ENCODE peak calls at places on chromosome 16, in eight cellular contexts. One of them, this sample, is unnamed. For H3K9me3 and H3K27me3, the result is how much of the 10 kb centered on the place peaks cover.

GRCh38 chr16:77066896-77067496 is 124.0 kb upstream of the MON1B start:
- DNase-seq in heart left ventricle: no peak
- DNase-seq in colonic mucosa: no peak
- DNase-seq in tibial artery: no peak
- DNase-seq in BE2C: no peak
- DNase-seq in left ventricle myocardium inferior: no peak
- DNase-seq in PC-3: no peak
- DNase-seq in fibroblast of lung: no peak
- DNase-seq in this sample: no peak

GRCh38 chr16:57924514-57924913 is 46.4 kb downstream of the CNGB1 start:
- DNase-seq in colonic mucosa: no peak
- DNase-seq in left ventricle myocardium inferior: no peak
- DNase-seq in PC-3: no peak
- DNase-seq in BE2C: no peak
- DNase-seq in fibroblast of lung: no peak
- DNase-seq in tibial artery: no peak
- DNase-seq in heart left ventricle: no peak
- DNase-seq in this sample: no peak

GRCh38 chr16:30984669-30985400 is at the start of gene HSD3B7:
- DNase-seq in left ventricle myocardium inferior: peak
- DNase-seq in tibial artery: peak
- DNase-seq in BE2C: peak
- DNase-seq in PC-3: peak
- DNase-seq in heart left ventricle: peak
- DNase-seq in colonic mucosa: peak
- DNase-seq in fibroblast of lung: peak
- DNase-seq in this sample: peak

GRCh38 chr16:88549671-88550643 is 20.2 kb upstream of the ZC3H18 start:
- DNase-seq in left ventricle myocardium inferior: no peak
- DNase-seq in BE2C: peak
- DNase-seq in colonic mucosa: no peak
- DNase-seq in tibial artery: no peak
- DNase-seq in PC-3: no peak
- DNase-seq in heart left ventricle: no peak
- DNase-seq in fibroblast of lung: no peak
- DNase-seq in this sample: no peak

GRCh38 chr16:70602831-70603230 is 43.5 kb upstream of the IL34 start:
- DNase-seq in fibroblast of lung: no peak
- DNase-seq in tibial artery: no peak
- DNase-seq in PC-3: no peak
- DNase-seq in heart left ventricle: no peak
- DNase-seq in BE2C: no peak
- DNase-seq in left ventricle myocardium inferior: no peak
- DNase-seq in colonic mucosa: no peak
- DNase-seq in this sample: no peak

GRCh38 chr16:82924075-82924854 is 297.5 kb downstream of the CDH13 start:
- DNase-seq in tibial artery: no peak
- DNase-seq in heart left ventricle: no peak
- DNase-seq in BE2C: no peak
- DNase-seq in colonic mucosa: no peak
- DNase-seq in fibroblast of lung: peak
- DNase-seq in PC-3: no peak
- DNase-seq in left ventricle myocardium inferior: no peak
- DNase-seq in this sample: no peak

GRCh38 chr16:24516900-24517669 is 22.3 kb upstream of the RBBP6 start:
- DNase-seq in tibial artery: peak
- DNase-seq in PC-3: peak
- DNase-seq in left ventricle myocardium inferior: peak
- DNase-seq in fibroblast of lung: peak
- DNase-seq in BE2C: peak
- DNase-seq in colonic mucosa: peak
- DNase-seq in heart left ventricle: peak
- DNase-seq in this sample: peak

GRCh38 chr16:29804455-29805231 is 1.7 kb upstream of the MAZ start:
- DNase-seq in left ventricle myocardium inferior: peak
- DNase-seq in fibroblast of lung: no peak
- DNase-seq in heart left ventricle: peak
- DNase-seq in BE2C: peak
- DNase-seq in PC-3: no peak
- DNase-seq in tibial artery: peak
- DNase-seq in colonic mucosa: peak
- DNase-seq in this sample: no peak

GRCh38 chr16:30183236-30183960 is at the start of gene CORO1A:
- DNase-seq in PC-3: peak
- DNase-seq in fibroblast of lung: peak
- DNase-seq in left ventricle myocardium inferior: peak
- DNase-seq in heart left ventricle: peak
- DNase-seq in colonic mucosa: peak
- DNase-seq in BE2C: peak
- DNase-seq in tibial artery: peak
- DNase-seq in this sample: peak

GRCh38 chr16:1630450-1631213 is 18.5 kb downstream of the CRAMP1 start:
- DNase-seq in fibroblast of lung: no peak
- DNase-seq in colonic mucosa: no peak
- DNase-seq in BE2C: no peak
- DNase-seq in PC-3: no peak
- DNase-seq in tibial artery: no peak
- DNase-seq in heart left ventricle: no peak
- DNase-seq in left ventricle myocardium inferior: no peak
- DNase-seq in this sample: no peak

GRCh38 chr16:26993988-26994387 is 72.7 kb upstream of the C16orf82 start:
- DNase-seq in PC-3: no peak
- DNase-seq in fibroblast of lung: peak
- DNase-seq in BE2C: no peak
- DNase-seq in left ventricle myocardium inferior: no peak
- DNase-seq in tibial artery: no peak
- DNase-seq in colonic mucosa: no peak
- DNase-seq in heart left ventricle: no peak
- DNase-seq in this sample: no peak

DNA sequence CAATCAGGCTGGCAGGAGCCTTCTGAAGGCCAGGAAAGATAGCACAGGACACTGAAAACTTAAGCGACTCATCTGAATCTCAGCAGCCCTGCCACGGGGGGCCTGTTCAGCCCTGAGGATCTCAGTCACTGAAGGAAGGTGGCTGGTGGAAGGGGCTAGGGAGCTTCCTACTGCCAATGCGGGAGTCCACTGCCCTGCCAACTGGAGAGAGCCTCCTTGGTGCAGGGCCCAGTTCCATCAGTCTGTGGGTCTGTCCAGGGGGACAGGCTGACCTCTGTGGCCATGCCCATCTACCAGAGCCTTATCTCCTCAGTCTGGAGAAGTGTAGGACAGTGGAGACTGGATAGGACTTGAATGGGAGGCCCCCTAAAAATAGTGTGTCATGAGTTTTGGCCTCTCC is 1851.6 kb downstream of the TP53TG3F start:
- DNase-seq in PC-3: no peak
- DNase-seq in heart left ventricle: no peak
- DNase-seq in BE2C: no peak
- DNase-seq in fibroblast of lung: no peak
- DNase-seq in colonic mucosa: no peak
- DNase-seq in left ventricle myocardium inferior: no peak
- DNase-seq in tibial artery: no peak
- DNase-seq in this sample: no peak
- H3K9me3 ChIP-seq in PC-3: under half
- H3K9me3 ChIP-seq in heart left ventricle: under half
- H3K9me3 ChIP-seq in BE2C: under half
- H3K9me3 ChIP-seq in fibroblast of lung: under half
- H3K9me3 ChIP-seq in colonic mucosa: under half
- H3K9me3 ChIP-seq in left ventricle myocardium inferior: under half
- H3K9me3 ChIP-seq in tibial artery: under half
- H3K9me3 ChIP-seq in this sample: half or more

GRCh38 chr16:46648656-46649055 is 27.5 kb upstream of the SHCBP1 start:
- DNase-seq in colonic mucosa: no peak
- DNase-seq in heart left ventricle: no peak
- DNase-seq in tibial artery: no peak
- DNase-seq in PC-3: no peak
- DNase-seq in fibroblast of lung: no peak
- DNase-seq in left ventricle myocardium inferior: no peak
- DNase-seq in BE2C: no peak
- DNase-seq in this sample: no peak
- TF ChIP-seq CTCF in colonic mucosa: no peak
- TF ChIP-seq CTCF in heart left ventricle: no peak
- TF ChIP-seq CTCF in tibial artery: no peak
- TF ChIP-seq CTCF in PC-3: no peak
- TF ChIP-seq CTCF in fibroblast of lung: peak
- TF ChIP-seq CTCF in left ventricle myocardium inferior: no peak
- TF ChIP-seq CTCF in BE2C: peak
- TF ChIP-seq CTCF in this sample: peak

GRCh38 chr16:160691-161190 is 5.0 kb upstream of the HBM start:
- DNase-seq in BE2C: no peak
- DNase-seq in heart left ventricle: no peak
- DNase-seq in left ventricle myocardium inferior: no peak
- DNase-seq in tibial artery: no peak
- DNase-seq in fibroblast of lung: no peak
- DNase-seq in colonic mucosa: no peak
- DNase-seq in PC-3: no peak
- DNase-seq in this sample: no peak
- H3K27me3 ChIP-seq in BE2C: under half
- H3K27me3 ChIP-seq in heart left ventricle: under half
- H3K27me3 ChIP-seq in left ventricle myocardium inferior: half or more
- H3K27me3 ChIP-seq in tibial artery: half or more
- H3K27me3 ChIP-seq in fibroblast of lung: under half
- H3K27me3 ChIP-seq in colonic mucosa: under half
- H3K27me3 ChIP-seq in PC-3: under half
- H3K27me3 ChIP-seq in this sample: under half

GRCh38 chr16:68111379-68111778 is 26.2 kb downstream of the NFATC3 start:
- DNase-seq in tibial artery: no peak
- DNase-seq in colonic mucosa: no peak
- DNase-seq in PC-3: no peak
- DNase-seq in left ventricle myocardium inferior: no peak
- DNase-seq in fibroblast of lung: no peak
- DNase-seq in heart left ventricle: no peak
- DNase-seq in BE2C: no peak
- DNase-seq in this sample: no peak
- H3K9me3 ChIP-seq in tibial artery: under half
- H3K9me3 ChIP-seq in colonic mucosa: under half
- H3K9me3 ChIP-seq in PC-3: under half
- H3K9me3 ChIP-seq in left ventricle myocardium inferior: under half
- H3K9me3 ChIP-seq in fibroblast of lung: under half
- H3K9me3 ChIP-seq in heart left ventricle: under half
- H3K9me3 ChIP-seq in BE2C: under half
- H3K9me3 ChIP-seq in this sample: under half

GRCh38 chr16:19252904-19253303 is 32.6 kb upstream of the CLEC19A start:
- DNase-seq in PC-3: no peak
- DNase-seq in fibroblast of lung: no peak
- DNase-seq in BE2C: no peak
- DNase-seq in heart left ventricle: no peak
- DNase-seq in tibial artery: no peak
- DNase-seq in colonic mucosa: no peak
- DNase-seq in left ventricle myocardium inferior: no peak
- DNase-seq in this sample: no peak
- TF ChIP-seq CTCF in PC-3: no peak
- TF ChIP-seq CTCF in fibroblast of lung: no peak
- TF ChIP-seq CTCF in BE2C: no peak
- TF ChIP-seq CTCF in heart left ventricle: no peak
- TF ChIP-seq CTCF in tibial artery: no peak
- TF ChIP-seq CTCF in colonic mucosa: no peak
- TF ChIP-seq CTCF in left ventricle myocardium inferior: no peak
- TF ChIP-seq CTCF in this sample: no peak

GRCh38 chr16:67162439-67163163 is 1.9 kb upstream of the HSF4 start:
- DNase-seq in fibroblast of lung: peak
- DNase-seq in tibial artery: no peak
- DNase-seq in left ventricle myocardium inferior: no peak
- DNase-seq in PC-3: no peak
- DNase-seq in BE2C: peak
- DNase-seq in heart left ventricle: no peak
- DNase-seq in colonic mucosa: no peak
- DNase-seq in this sample: no peak
- H3K27me3 ChIP-seq in fibroblast of lung: under half
- H3K27me3 ChIP-seq in tibial artery: under half
- H3K27me3 ChIP-seq in left ventricle myocardium inferior: under half
- H3K27me3 ChIP-seq in PC-3: under half
- H3K27me3 ChIP-seq in BE2C: under half
- H3K27me3 ChIP-seq in heart left ventricle: under half
- H3K27me3 ChIP-seq in colonic mucosa: under half
- H3K27me3 ChIP-seq in this sample: under half

GRCh38 chr16:34758835-34759234 is 1299.4 kb downstream of the TP53TG3F start:
- DNase-seq in BE2C: no peak
- DNase-seq in PC-3: no peak
- DNase-seq in left ventricle myocardium inferior: no peak
- DNase-seq in heart left ventricle: no peak
- DNase-seq in fibroblast of lung: no peak
- DNase-seq in tibial artery: no peak
- DNase-seq in colonic mucosa: no peak
- DNase-seq in this sample: no peak
- H3K9me3 ChIP-seq in BE2C: under half
- H3K9me3 ChIP-seq in PC-3: under half
- H3K9me3 ChIP-seq in left ventricle myocardium inferior: half or more
- H3K9me3 ChIP-seq in heart left ventricle: half or more
- H3K9me3 ChIP-seq in fibroblast of lung: under half
- H3K9me3 ChIP-seq in tibial artery: under half
- H3K9me3 ChIP-seq in colonic mucosa: under half
- H3K9me3 ChIP-seq in this sample: under half

GRCh38 chr16:74622005-74622404 is 15.1 kb upstream of the GLG1 start:
- DNase-seq in fibroblast of lung: no peak
- DNase-seq in left ventricle myocardium inferior: no peak
- DNase-seq in heart left ventricle: no peak
- DNase-seq in BE2C: no peak
- DNase-seq in PC-3: no peak
- DNase-seq in tibial artery: no peak
- DNase-seq in colonic mucosa: no peak
- DNase-seq in this sample: no peak

GRCh38 chr16:74625500-74626350 is 18.8 kb upstream of the GLG1 start:
- DNase-seq in fibroblast of lung: no peak
- DNase-seq in heart left ventricle: no peak
- DNase-seq in BE2C: no peak
- DNase-seq in colonic mucosa: no peak
- DNase-seq in left ventricle myocardium inferior: no peak
- DNase-seq in tibial artery: no peak
- DNase-seq in PC-3: no peak
- DNase-seq in this sample: no peak

GRCh38 chr16:74623846-74624245 is 16.9 kb upstream of the GLG1 start:
- DNase-seq in BE2C: no peak
- DNase-seq in colonic mucosa: no peak
- DNase-seq in tibial artery: no peak
- DNase-seq in left ventricle myocardium inferior: no peak
- DNase-seq in PC-3: no peak
- DNase-seq in heart left ventricle: no peak
- DNase-seq in fibroblast of lung: no peak
- DNase-seq in this sample: no peak

GRCh38 chr16:74626741-74627416 is 20.0 kb upstream of the GLG1 start:
- DNase-seq in left ventricle myocardium inferior: no peak
- DNase-seq in PC-3: no peak
- DNase-seq in heart left ventricle: no peak
- DNase-seq in BE2C: no peak
- DNase-seq in colonic mucosa: no peak
- DNase-seq in tibial artery: no peak
- DNase-seq in fibroblast of lung: peak
- DNase-seq in this sample: no peak

DNA sequence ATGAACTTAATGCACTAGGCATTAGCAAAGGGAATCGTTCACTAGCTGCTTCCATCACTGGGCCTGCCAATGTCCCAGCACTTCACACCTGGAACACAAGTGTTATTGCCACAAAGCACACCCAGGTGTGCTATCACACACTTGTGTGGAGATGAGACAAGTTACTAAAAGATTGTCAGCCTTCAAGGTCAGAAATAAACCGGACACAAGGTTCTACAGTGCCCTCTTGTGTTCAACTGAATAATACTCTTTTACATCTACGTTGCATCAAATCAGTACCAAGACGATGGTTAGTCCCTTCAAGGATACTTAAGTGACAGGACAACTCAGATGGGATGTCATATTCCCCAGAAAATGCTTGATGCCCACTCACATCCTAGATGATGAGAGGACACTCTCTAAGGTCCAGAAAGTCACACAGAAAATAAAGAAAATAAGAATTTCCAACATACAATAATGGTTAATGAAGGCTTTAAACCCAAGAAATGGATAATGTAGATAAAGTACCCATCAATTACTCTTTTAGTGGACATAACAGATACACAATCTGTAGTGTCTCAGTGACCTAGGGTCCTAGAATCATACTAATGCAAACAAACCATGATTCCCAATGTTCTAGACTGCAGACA is 16.4 kb upstream of the GLG1 start:
- DNase-seq in fibroblast of lung: peak
- DNase-seq in left ventricle myocardium inferior: no peak
- DNase-seq in PC-3: peak
- DNase-seq in colonic mucosa: no peak
- DNase-seq in heart left ventricle: no peak
- DNase-seq in BE2C: no peak
- DNase-seq in tibial artery: no peak
- DNase-seq in this sample: peak
- TF ChIP-seq CTCF in fibroblast of lung: peak
- TF ChIP-seq CTCF in left ventricle myocardium inferior: peak
- TF ChIP-seq CTCF in PC-3: peak
- TF ChIP-seq CTCF in colonic mucosa: peak
- TF ChIP-seq CTCF in heart left ventricle: peak
- TF ChIP-seq CTCF in BE2C: peak
- TF ChIP-seq CTCF in tibial artery: peak
- TF ChIP-seq CTCF in this sample: peak